ENCODE peak calls at places on chromosomes 12 and 14, in five cellular contexts. N is endothelial cell of umbilical vein, V is transverse colon, M is HCT116, R is GM23338. K is an unnamed sample. For H3K36me3, the result is how much of the 10 kb centered on the place peaks cover.

GRCh38 chr12:51183816-51184215 is 10.9 kb upstream of the TFCP2 start:
- DNase-seq in N (no peak), M (no peak), V (peak), R (peak), K (peak)

GRCh38 chr12:4116251-4117111 is 157.1 kb upstream of the CCND2 start:
- DNase-seq in M (no peak), V (peak), R (peak), N (peak), K (no peak)

GRCh38 chr12:25276199-25276937 is 25.6 kb upstream of the KRAS start:
- DNase-seq in V (peak), N (peak), M (peak), R (no peak), K (peak)

GRCh38 chr12:111446044-111446581 is 40.4 kb downstream of the SH2B3 start:
- DNase-seq in R (peak), N (peak), V (peak), M (no peak), K (peak)

GRCh38 chr14:62532186-62532585 is 513.1 kb downstream of the KCNH5 start:
- DNase-seq in R (no peak), V (no peak), M (no peak), N (no peak), K (no peak)

GRCh38 chr12:87816186-87816585 is 213.0 kb downstream of the C12orf50 start:
- DNase-seq in N (peak), M (no peak), R (no peak), V (no peak), K (no peak)

GRCh38 chr14:100528962-100529560 is 58.2 kb downstream of the BEGAIN start:
- DNase-seq in M (no peak), R (no peak), V (no peak), N (no peak), K (peak)

GRCh38 chr12:123049398-123050250 is 69.1 kb downstream of the ARL6IP4 start:
- DNase-seq in M (no peak), V (no peak), R (no peak), N (no peak), K (no peak)

GRCh38 chr12:57694459-57695019 is 607 bp downstream of the OS9 start:
- DNase-seq in R (no peak), M (no peak), N (peak), V (peak), K (no peak)

GRCh38 chr12:7493006-7493405 is 10.6 kb downstream of the CD163 start:
- DNase-seq in N (no peak), V (no peak), M (no peak), R (no peak), K (no peak)

GRCh38 chr14:102323102-102323501 is 3.6 kb downstream of the ZNF839 start:
- DNase-seq in N (peak), V (peak), M (peak), R (peak), K (peak)

GRCh38 chr14:101017806-101018560 is 114.5 kb upstream of the RTL1 start:
- DNase-seq in N (no peak), V (peak), R (no peak), M (no peak), K (peak)

GRCh38 chr14:99035268-99035667 is 236.7 kb downstream of the BCL11B start:
- DNase-seq in R (no peak), M (no peak), V (peak), N (no peak), K (no peak)

GRCh38 chr14:61925043-61925442 is 162.8 kb downstream of the SNAPC1 start:
- DNase-seq in M (peak), R (peak), V (no peak), N (peak), K (no peak)

GRCh38 chr14:59679872-59680271 is 103.3 kb upstream of the CCDC175 start:
- DNase-seq in M (no peak), V (no peak), N (no peak), R (peak), K (no peak)

GRCh38 chr14:21121106-21121505 is 20.2 kb downstream of the TMEM253 start:
- DNase-seq in V (no peak), R (no peak), N (no peak), M (no peak), K (no peak)

GRCh38 chr12:32061033-32061432 is 45.6 kb upstream of the BICD1 start:
- DNase-seq in R (no peak), M (no peak), N (no peak), V (no peak), K (no peak)

GRCh38 chr12:109517619-109518018 is 40.2 kb downstream of the UBE3B start:
- DNase-seq in R (no peak), M (no peak), N (no peak), V (no peak), K (no peak)

GRCh38 chr12:9813821-9814798 is 13.2 kb upstream of the KLRF1 start:
- DNase-seq in N (peak), M (peak), R (peak), V (peak), K (peak)

GRCh38 chr14:68680541-68681051 is 112.3 kb downstream of the ZFP36L1 start:
- DNase-seq in V (no peak), M (no peak), R (no peak), N (no peak), K (no peak)

GRCh38 chr12:70044170-70044569 is 199.1 kb upstream of the CNOT2 start:
- DNase-seq in M (no peak), N (no peak), V (no peak), R (no peak), K (no peak)

GRCh38 chr14:30974628-30975027 is 50.8 kb upstream of the AP4S1 start:
- DNase-seq in M (no peak), V (no peak), R (no peak), N (peak), K (no peak)

DNA sequence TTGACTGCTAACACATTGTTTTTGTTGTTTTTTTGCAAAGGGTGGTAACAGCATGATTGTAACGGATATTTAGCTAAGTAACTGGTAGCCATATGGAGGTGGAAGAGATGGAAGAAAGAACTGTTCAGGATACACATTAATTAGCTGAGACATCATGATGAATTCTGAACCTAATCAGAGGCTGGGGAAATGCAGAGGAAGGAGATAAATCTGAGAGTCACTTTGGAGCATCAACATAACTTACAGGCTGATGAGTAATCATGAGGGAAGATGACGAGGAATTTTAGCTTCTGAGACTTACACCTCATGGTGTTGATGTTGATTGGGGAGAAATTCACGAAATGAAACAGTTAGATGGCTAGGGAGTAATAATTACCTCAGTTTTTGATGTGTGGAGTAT is 62.3 kb downstream of the NIN start:
- DNase-seq in N (no peak), M (no peak), V (no peak), R (no peak), K (no peak)
- TF ChIP-seq POLR2AphosphoS5 in N (no peak), M (no peak), V (no peak), R (no peak), K (no peak)

DNA sequence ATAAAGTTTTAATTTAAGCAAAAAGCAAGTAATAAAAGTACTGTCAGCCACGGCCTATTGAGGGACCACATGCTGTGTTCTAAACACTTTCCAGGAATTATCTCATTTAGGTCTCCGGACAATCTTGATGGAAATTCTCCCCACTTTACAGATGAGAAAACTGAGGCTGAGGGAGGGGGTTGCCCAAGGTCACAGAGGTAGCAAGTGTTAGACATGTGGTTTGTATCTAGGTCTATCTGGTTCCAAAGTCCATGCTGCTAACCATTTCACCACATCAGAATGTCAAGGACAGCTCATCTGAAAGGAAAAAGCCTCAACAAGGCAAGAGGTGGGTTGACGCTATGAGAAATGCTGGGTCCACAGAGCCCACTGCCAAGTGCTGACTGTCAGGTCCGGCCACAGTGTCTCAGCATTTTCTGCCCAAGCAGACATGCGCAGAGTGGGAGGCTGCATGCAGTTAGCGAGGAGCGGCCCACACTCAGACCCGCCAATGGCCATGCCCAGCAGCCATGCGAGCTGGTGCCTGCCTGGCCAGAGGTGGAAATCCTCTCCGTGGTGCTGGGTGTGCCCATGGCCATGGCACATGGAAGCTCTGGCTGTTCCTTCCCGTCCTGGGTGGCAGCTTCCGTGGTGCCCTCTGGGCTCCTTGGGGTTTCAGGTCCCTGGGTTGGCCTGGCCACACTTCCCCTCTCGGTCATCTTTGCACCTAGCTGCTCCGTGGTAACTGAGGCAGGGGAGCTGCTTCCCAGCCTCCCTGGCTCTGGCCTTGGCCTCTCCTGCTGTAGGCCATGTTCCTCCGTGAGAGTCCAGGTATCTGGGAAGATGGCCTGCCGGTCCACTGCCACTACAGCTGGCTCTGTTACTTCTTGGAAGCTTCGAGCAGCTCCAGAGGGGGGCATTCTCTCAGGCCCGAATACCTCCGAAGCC is 18.0 kb upstream of the RPLP0 start:
- DNase-seq in M (no peak), R (no peak), N (no peak), V (no peak), K (no peak)
- H3K36me3 ChIP-seq in M (half or more), R (under half), N (half or more), V (under half), K (half or more)

GRCh38 chr12:15644700-15645099 is 144.5 kb downstream of the EPS8 start:
- DNase-seq in N (no peak), V (no peak), M (no peak), R (no peak), K (no peak)
- H3K27ac ChIP-seq in N (no peak), V (no peak), M (no peak), R (no peak), K (no peak)

GRCh38 chr12:27279836-27280235 is 35.8 kb downstream of the STK38L start:
- DNase-seq in M (no peak), R (no peak), V (no peak), N (no peak), K (no peak)
- TF ChIP-seq POLR2AphosphoS5 in M (no peak), R (no peak), V (no peak), N (no peak), K (no peak)

GRCh38 chr14:104568620-104569019 is 10.9 kb upstream of the C14orf180 start:
- DNase-seq in V (no peak), R (no peak), M (no peak), N (no peak), K (no peak)
- H3K36me3 ChIP-seq in V (under half), R (under half), M (under half), N (under half), K (under half)

GRCh38 chr12:68882251-68882964 is 50.6 kb downstream of the CPM start:
- DNase-seq in M (no peak), V (no peak), N (no peak), R (no peak), K (no peak)

GRCh38 chr12:68878283-68878682 is 54.7 kb downstream of the CPM start:
- DNase-seq in R (no peak), M (no peak), V (no peak), N (no peak), K (no peak)

GRCh38 chr12:68883151-68883550 is 49.8 kb downstream of the CPM start:
- DNase-seq in M (no peak), N (no peak), R (no peak), V (no peak), K (no peak)

GRCh38 chr12:68878846-68879245 is 54.1 kb downstream of the CPM start:
- DNase-seq in N (no peak), R (no peak), V (no peak), M (no peak), K (no peak)

DNA sequence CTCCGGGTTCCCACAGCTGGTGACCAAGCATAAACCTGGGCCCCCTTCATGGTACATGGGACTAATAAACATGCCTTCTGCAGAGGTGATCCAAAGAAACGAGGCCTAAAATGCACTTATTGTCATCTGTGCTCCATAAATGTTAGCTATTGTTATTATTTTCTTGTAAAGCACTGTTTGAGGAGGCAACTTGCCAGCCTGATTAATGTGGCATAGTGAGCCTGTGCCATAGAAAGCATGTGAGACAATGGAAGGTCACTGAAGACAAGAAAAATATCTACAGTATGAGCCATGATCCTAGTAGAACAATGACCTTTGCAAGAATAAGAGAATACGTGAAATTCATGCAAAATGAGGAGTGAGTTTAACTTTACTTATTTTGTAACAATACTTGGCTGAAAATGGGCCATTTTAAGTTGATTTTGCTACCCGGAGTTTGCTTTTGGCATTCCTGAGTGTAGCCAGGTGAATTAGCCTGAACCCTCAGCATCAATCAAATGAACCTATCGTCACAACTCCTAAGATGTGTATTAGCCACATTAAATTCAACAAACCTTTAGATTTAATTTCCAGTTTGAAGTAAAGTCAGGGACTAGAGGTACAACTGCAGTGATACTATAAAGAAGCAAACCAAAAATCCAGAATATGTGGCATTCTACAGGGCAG is 52.2 kb downstream of the CPM start:
- DNase-seq in V (no peak), N (peak), R (no peak), M (no peak), K (no peak)
- H3K27ac ChIP-seq in V (no peak), N (no peak), R (no peak), M (no peak), K (no peak)

GRCh38 chr12:68808388-68809189 is 612 bp downstream of the MDM2 start:
- DNase-seq in R (peak), M (peak), N (peak), V (peak), K (peak)
- TF ChIP-seq POLR2AphosphoS5 in R (peak), M (peak), N (peak), V (peak), K (peak)

K was measured in stomach.